ENCODE peak calls at places on chromosomes 2 and 18, in five cellular contexts. B is PC-9, T is tibial nerve, K is lower lobe of right lung, R is BE2C. A is an unnamed sample. For H3K36me3, the result is how much of the 10 kb centered on the place peaks cover.

GRCh38 chr18:36284671-36285295 is 12.7 kb upstream of the FHOD3 start:
- DNase-seq in B (peak), T (peak), R (peak), K (no peak), A (no peak)

GRCh38 chr2:20561703-20562454 is 89.0 kb downstream of the HS1BP3 start:
- DNase-seq in T (no peak), R (no peak), B (no peak), K (no peak), A (no peak)

GRCh38 chr2:139293992-139294548 is 513.9 kb upstream of the NXPH2 start:
- DNase-seq in T (no peak), R (no peak), K (no peak), B (peak), A (no peak)

GRCh38 chr18:76490040-76490439 is 5.0 kb downstream of the ZNF516 start:
- DNase-seq in K (no peak), T (no peak), B (no peak), R (no peak), A (no peak)

GRCh38 chr2:109048159-109048558 is 59.1 kb upstream of the EDAR start:
- DNase-seq in R (no peak), T (no peak), B (no peak), K (no peak), A (no peak)

GRCh38 chr2:201879986-201880385 is 73.6 kb downstream of the CDK15 start:
- DNase-seq in B (no peak), T (no peak), K (no peak), R (no peak), A (no peak)

GRCh38 chr2:191910518-191910917 is 63.6 kb upstream of the CAVIN2 start:
- DNase-seq in B (no peak), R (no peak), T (no peak), K (no peak), A (peak)

GRCh38 chr2:207848545-207848928 is 78.8 kb upstream of the FZD5 start:
- DNase-seq in B (no peak), K (no peak), T (no peak), R (no peak), A (no peak)

GRCh38 chr18:58599106-58599505 is 29.8 kb downstream of the ALPK2 start:
- DNase-seq in B (no peak), R (no peak), T (no peak), K (no peak), A (peak)

GRCh38 chr2:148948865-148949264 is 73.8 kb downstream of the KIF5C start:
- DNase-seq in B (no peak), T (no peak), K (no peak), R (no peak), A (no peak)

GRCh38 chr2:74011246-74011645 is 26.5 kb downstream of the TET3 start:
- DNase-seq in B (no peak), K (no peak), T (no peak), R (no peak), A (no peak)

GRCh38 chr2:166932032-166932431 is 43.8 kb downstream of the XIRP2 start:
- DNase-seq in B (no peak), K (no peak), R (no peak), T (no peak), A (no peak)

GRCh38 chr2:226410212-226410611 is 389.4 kb downstream of the IRS1 start:
- DNase-seq in K (no peak), B (no peak), T (no peak), R (no peak), A (no peak)

GRCh38 chr2:134268265-134268664 is 14.4 kb downstream of the MGAT5 start:
- DNase-seq in K (no peak), T (no peak), R (no peak), B (no peak), A (no peak)

GRCh38 chr2:29222381-29223179 is 107.4 kb downstream of the CLIP4 start:
- DNase-seq in K (no peak), R (no peak), B (no peak), T (no peak), A (no peak)

GRCh38 chr2:144156736-144157645 is 362.9 kb downstream of the ZEB2 start:
- DNase-seq in T (no peak), R (no peak), K (no peak), B (no peak), A (no peak)

GRCh38 chr18:70333757-70334156 is 44.9 kb downstream of the SOCS6 start:
- DNase-seq in T (no peak), K (no peak), B (peak), R (no peak), A (peak)
- H3K4me3 ChIP-seq in T (no peak), K (no peak), B (no peak), R (no peak), A (no peak)

DNA sequence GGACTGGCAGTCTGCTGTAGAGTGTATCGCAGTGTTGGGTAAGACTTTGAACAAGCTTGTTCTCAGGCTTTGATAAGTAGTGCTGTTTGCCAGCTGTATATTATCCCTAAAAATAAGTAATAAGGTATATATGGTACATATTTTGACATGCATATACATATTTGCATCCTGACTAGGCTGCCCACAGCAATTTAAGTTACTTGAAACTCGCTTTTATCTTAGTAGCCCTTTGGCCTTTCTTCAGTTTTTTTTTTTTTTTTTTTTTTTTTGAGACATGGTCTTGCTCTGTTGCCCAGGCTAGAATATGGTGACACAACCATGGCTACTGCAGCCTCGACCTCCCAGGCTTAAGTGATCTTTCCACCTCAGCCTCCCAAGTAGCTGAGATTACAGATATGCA is 18.2 kb downstream of the MSH6 start:
- DNase-seq in B (no peak), R (no peak), T (no peak), K (no peak), A (no peak)
- H3K36me3 ChIP-seq in B (half or more), R (half or more), T (half or more), K (half or more), A (under half)

GRCh38 chr2:174078275-174078674 is 113.1 kb upstream of the SP3 start:
- DNase-seq in B (no peak), T (no peak), K (no peak), R (no peak), A (no peak)
- TF ChIP-seq CTCF in B (peak), T (peak), K (peak), R (peak), A (peak)

GRCh38 chr2:67399831-67400489 is 2.8 kb downstream of the ETAA1 start:
- DNase-seq in T (no peak), R (no peak), K (no peak), B (no peak), A (no peak)
- H3K4me3 ChIP-seq in T (no peak), R (no peak), K (no peak), B (no peak), A (no peak)

DNA sequence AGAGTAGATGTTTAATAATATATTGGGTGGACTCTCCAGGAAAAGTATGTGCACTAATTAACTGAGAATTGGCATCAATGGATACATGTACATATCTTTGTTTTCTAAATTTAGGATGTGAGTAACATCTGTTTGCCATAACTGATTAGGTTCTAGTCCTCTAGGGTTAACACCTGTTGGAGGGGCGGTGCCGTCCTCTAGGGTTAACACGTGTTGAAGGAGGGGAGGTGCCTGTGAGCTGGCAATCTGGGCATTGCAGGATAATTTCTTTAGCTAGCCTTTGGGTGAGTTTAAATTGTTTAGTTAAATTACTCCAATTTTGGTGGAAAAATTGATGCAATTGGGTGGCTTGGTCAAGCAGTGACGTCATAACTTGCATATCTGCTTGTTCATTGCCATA is 30.9 kb downstream of the HTR2B start:
- DNase-seq in R (no peak), K (no peak), B (no peak), T (no peak), A (no peak)
- H3K36me3 ChIP-seq in R (half or more), K (under half), B (under half), T (half or more), A (under half)

DNA sequence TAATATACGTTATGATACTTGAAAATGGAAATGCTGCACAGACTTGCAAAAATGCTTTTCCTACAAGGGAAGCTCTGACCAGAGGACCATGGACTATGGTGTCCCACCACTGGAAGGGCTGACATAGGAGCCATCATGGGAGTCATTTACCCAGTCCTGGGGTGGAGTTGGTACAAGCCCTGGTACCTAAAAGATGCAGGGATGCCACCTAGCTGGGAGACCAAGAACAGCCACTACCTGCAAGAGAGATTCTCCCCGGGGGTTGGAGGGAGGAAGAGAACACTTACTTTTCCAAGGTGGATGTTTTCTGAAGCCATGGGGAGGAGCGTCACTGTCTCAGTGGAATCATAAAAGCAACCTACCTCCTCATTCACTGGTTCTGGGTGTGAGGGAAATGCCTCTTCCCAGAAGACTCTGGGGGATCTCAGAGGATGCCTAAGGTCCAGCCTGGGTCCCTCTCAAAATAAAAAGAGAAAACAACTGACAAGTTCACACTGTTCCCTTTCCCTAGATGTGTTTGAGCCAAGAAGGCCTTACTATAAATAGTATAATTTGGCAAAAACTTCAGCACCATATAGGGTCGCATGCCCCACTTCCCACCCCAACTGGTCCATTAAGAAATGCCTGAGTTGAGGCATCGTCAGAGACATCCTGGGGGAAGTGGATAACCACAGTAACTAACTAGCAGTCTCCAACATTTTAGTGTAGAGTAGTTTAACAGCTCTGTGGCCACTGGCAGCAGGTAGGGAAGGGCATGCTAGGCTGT is 39.9 kb downstream of the REEP1 start:
- DNase-seq in B (no peak), K (no peak), R (no peak), T (no peak), A (no peak)
- TF ChIP-seq CTCF in B (no peak), K (peak), R (no peak), T (no peak), A (peak)

DNA sequence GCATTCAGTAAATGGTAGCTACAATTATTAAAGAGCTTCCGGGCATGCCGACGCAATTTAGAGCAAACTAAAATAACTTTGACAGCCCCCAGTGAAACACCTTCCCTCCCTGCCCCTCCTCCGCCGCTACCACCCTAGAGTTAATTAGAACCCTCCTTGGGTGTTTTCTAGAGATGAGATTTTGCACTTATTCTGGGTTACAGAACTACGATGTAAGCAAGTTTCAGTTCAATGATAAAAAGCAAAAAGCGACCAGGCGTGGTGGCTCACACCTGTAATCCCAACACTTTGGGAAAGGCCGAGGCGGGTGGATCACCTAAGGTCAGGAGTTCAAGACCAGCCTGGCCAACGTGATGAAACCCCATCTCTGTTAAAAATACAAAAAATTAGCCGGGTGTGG is 32.6 kb downstream of the SMAD7 start:
- DNase-seq in K (no peak), T (no peak), R (no peak), B (no peak), A (no peak)
- H3K4me3 ChIP-seq in K (no peak), T (no peak), R (no peak), B (no peak), A (no peak)

DNA sequence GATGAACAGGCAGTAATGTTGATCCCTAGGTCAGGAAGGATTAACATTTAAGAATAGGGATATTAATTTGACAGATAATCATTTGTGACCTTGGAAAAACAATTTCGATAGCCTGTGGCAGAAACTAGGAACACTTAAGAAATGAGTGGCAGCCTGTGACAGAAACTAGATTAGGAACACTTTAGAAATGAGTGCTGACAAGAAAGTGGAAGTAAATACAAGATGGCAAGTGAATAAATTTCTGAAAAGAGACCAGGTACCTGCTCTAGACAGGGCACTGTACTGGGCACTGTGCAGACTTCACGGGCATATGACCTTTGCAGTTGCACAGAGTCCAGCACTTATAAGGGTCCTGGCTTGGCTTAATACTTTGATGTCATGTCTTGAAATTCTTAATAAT is 5.5 kb upstream of the HNRNPA3 start:
- DNase-seq in K (no peak), R (no peak), T (no peak), B (no peak), A (no peak)
- H3K36me3 ChIP-seq in K (under half), R (under half), T (under half), B (under half), A (under half)

GRCh38 chr2:188319845-188320244 is 28.2 kb downstream of the GULP1 start:
- DNase-seq in K (no peak), T (no peak), B (no peak), R (no peak), A (no peak)
- TF ChIP-seq CTCF in K (no peak), T (no peak), B (no peak), R (peak), A (no peak)

A was measured in kidney epithelial cell.